ENCODE peak calls at places on chromosome 6, in seven cellular contexts. V is Calu3, D is mucosa of gallbladder, M is BJ, Q is heart left ventricle, Y is left ventricle myocardium superior, N is cardiac fibroblast. U is an unnamed sample.

GRCh38 chr6:89483111-89483720 is 50.3 kb downstream of the ANKRD6 start:
- DNase-seq in V (no peak), D (no peak), M (no peak), Q (peak), Y (peak), N (peak), U (no peak)

GRCh38 chr6:33314515-33314942 is 651 bp upstream of the TAPBP start:
- DNase-seq in V (peak), D (peak), M (peak), Q (peak), Y (peak), N (peak), U (peak)

GRCh38 chr6:24936641-24937317 is 1.0 kb upstream of the RIPOR2 start:
- DNase-seq in V (no peak), D (no peak), M (no peak), Q (no peak), Y (no peak), N (no peak), U (no peak)

GRCh38 chr6:38696345-38696744 is 6.6 kb downstream of the GLO1 start:
- DNase-seq in V (no peak), D (no peak), M (no peak), Q (no peak), Y (no peak), N (no peak), U (no peak)

GRCh38 chr6:158654498-158654897 is 4.6 kb downstream of the SYTL3 start:
- DNase-seq in V (no peak), D (peak), M (peak), Q (peak), Y (peak), N (peak), U (peak)

GRCh38 chr6:44074383-44075136 is 52.7 kb downstream of the MRPL14 start:
- DNase-seq in V (peak), D (peak), M (no peak), Q (peak), Y (peak), N (peak), U (peak)

GRCh38 chr6:13787146-13787545 is 27.2 kb downstream of the MCUR1 start:
- DNase-seq in V (no peak), D (peak), M (no peak), Q (no peak), Y (no peak), N (peak), U (no peak)

GRCh38 chr6:30160391-30160790 is 620 bp downstream of the TRIM10 start:
- DNase-seq in V (no peak), D (no peak), M (no peak), Q (no peak), Y (no peak), N (no peak), U (no peak)

GRCh38 chr6:32692019-32692418 is 25.6 kb upstream of the HLA-DQB1 start:
- DNase-seq in V (peak), D (peak), M (no peak), Q (no peak), Y (no peak), N (no peak), U (no peak)

GRCh38 chr6:134317471-134318131 is at the start of gene SGK1:
- DNase-seq in V (peak), D (no peak), M (no peak), Q (no peak), Y (peak), N (peak), U (no peak)

GRCh38 chr6:22300287-22300998 is 3.6 kb upstream of the PRL start:
- DNase-seq in V (no peak), D (no peak), M (no peak), Q (no peak), Y (no peak), N (no peak), U (no peak)

GRCh38 chr6:47571488-47571887 is 93.9 kb downstream of the CD2AP start:
- DNase-seq in V (no peak), D (no peak), M (no peak), Q (no peak), Y (no peak), N (no peak), U (no peak)

GRCh38 chr6:84061613-84062398 is 28.2 kb downstream of the MRAP2 start:
- DNase-seq in V (no peak), D (no peak), M (no peak), Q (no peak), Y (no peak), N (no peak), U (no peak)

GRCh38 chr6:568954-569523 is 87.9 kb downstream of the HUS1B start:
- DNase-seq in V (no peak), D (no peak), M (no peak), Q (no peak), Y (no peak), N (no peak), U (no peak)

GRCh38 chr6:39366875-39367618 is 44.5 kb upstream of the KCNK16 start:
- DNase-seq in V (no peak), D (no peak), M (no peak), Q (no peak), Y (no peak), N (no peak), U (no peak)

GRCh38 chr6:106163966-106164877 is 78.1 kb downstream of the PRDM1 start:
- DNase-seq in V (no peak), D (peak), M (peak), Q (no peak), Y (no peak), N (peak), U (no peak)

GRCh38 chr6:71038966-71039365 is 82.1 kb upstream of the B3GAT2 start:
- DNase-seq in V (no peak), D (no peak), M (no peak), Q (no peak), Y (no peak), N (peak), U (no peak)

GRCh38 chr6:9623228-9623832 is 791.5 kb downstream of the TFAP2A start:
- DNase-seq in V (no peak), D (no peak), M (no peak), Q (no peak), Y (no peak), N (no peak), U (no peak)

GRCh38 chr6:4125933-4126864 is 9.2 kb downstream of the ECI2 start:
- DNase-seq in V (no peak), D (no peak), M (peak), Q (no peak), Y (no peak), N (peak), U (peak)

GRCh38 chr6:139354177-139354576 is 20.3 kb downstream of the CITED2 start:
- DNase-seq in V (no peak), D (no peak), M (no peak), Q (no peak), Y (no peak), N (no peak), U (no peak)

GRCh38 chr6:19837511-19838441 is 606 bp downstream of the ID4 start:
- DNase-seq in V (peak), D (no peak), M (no peak), Q (peak), Y (peak), N (peak), U (peak)

U was measured in Caki2.